ENCODE peak calls at places on chromosomes 5 and 9, in seven cellular contexts. K is lung, B is DND-41, W is heart left ventricle, Y is bronchial epithelial cell, Z is psoas muscle, U is heart right ventricle. Q is an unnamed sample. For H3K27me3, the result is how much of the 10 kb centered on the place peaks cover.

GRCh38 chr5:51404256-51404655 is 21.0 kb downstream of the ISL1 start:
- DNase-seq in K (no peak), B (no peak), W (no peak), Y (no peak), Z (no peak), U (no peak), Q (no peak)

GRCh38 chr9:125854553-125855275 is 107.5 kb downstream of the PBX3 start:
- DNase-seq in K (no peak), B (no peak), W (no peak), Y (peak), Z (no peak), U (no peak), Q (peak)

GRCh38 chr9:104075801-104076753 is 18.0 kb upstream of the SMC2 start:
- DNase-seq in K (no peak), B (no peak), W (no peak), Y (peak), Z (no peak), U (no peak), Q (peak)

GRCh38 chr5:136058031-136058971 is 29.5 kb downstream of the TGFBI start:
- DNase-seq in K (peak), B (no peak), W (no peak), Y (peak), Z (peak), U (no peak), Q (peak)

GRCh38 chr5:14240366-14240765 is 97.2 kb downstream of the TRIO start:
- DNase-seq in K (no peak), B (no peak), W (no peak), Y (no peak), Z (no peak), U (no peak), Q (peak)

GRCh38 chr5:139708877-139709586 is 60.9 kb downstream of the CXXC5 start:
- DNase-seq in K (peak), B (no peak), W (peak), Y (peak), Z (peak), U (peak), Q (peak)

GRCh38 chr5:107959573-107960279 is 289.0 kb upstream of the EFNA5 start:
- DNase-seq in K (no peak), B (no peak), W (no peak), Y (no peak), Z (no peak), U (no peak), Q (no peak)

GRCh38 chr9:4027616-4028015 is 272.3 kb downstream of the GLIS3 start:
- DNase-seq in K (no peak), B (no peak), W (no peak), Y (no peak), Z (no peak), U (no peak), Q (no peak)

GRCh38 chr5:10250804-10251276 is 760 bp downstream of the CCT5 start:
- DNase-seq in K (no peak), B (peak), W (no peak), Y (peak), Z (no peak), U (no peak), Q (no peak)

GRCh38 chr5:178941361-178941760 is 363 bp downstream of the ZNF454 start:
- DNase-seq in K (no peak), B (no peak), W (no peak), Y (no peak), Z (no peak), U (peak), Q (peak)

GRCh38 chr9:130579738-130580463 is 524 bp downstream of the FUBP3 start:
- DNase-seq in K (no peak), B (no peak), W (no peak), Y (no peak), Z (no peak), U (no peak), Q (no peak)

GRCh38 chr9:127923771-127924170 is 6.8 kb downstream of the PIP5KL1 start:
- DNase-seq in K (no peak), B (no peak), W (no peak), Y (peak), Z (no peak), U (no peak), Q (peak)

GRCh38 chr9:86354882-86355399 is 731 bp upstream of the TUT7 start:
- DNase-seq in K (no peak), B (no peak), W (no peak), Y (no peak), Z (no peak), U (no peak), Q (peak)

DNA sequence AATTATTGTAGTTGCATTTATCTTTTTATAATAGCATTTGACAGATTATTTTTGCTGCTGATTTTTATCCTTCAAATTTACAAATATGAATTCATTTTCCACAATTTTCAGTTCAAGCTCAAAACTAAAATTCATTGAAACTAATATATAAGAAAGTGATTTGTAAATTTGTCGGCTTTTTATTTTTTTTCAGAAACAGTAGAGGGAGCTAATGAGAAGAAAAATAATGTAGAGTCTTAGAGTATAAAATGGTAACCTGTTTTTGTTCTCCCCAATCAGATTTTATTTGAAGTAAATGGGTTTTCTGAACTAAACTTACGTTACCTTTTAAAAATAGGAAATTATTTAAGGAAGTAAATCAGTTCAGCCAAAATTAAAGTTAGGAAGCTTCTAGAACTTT is 19.2 kb downstream of the PRRC1 start:
- DNase-seq in K (no peak), B (no peak), W (no peak), Y (peak), Z (no peak), U (no peak), Q (peak)
- TF ChIP-seq CTCF in K (no peak), B (peak), W (no peak), Y (peak), Z (peak), U (peak), Q (peak)

DNA sequence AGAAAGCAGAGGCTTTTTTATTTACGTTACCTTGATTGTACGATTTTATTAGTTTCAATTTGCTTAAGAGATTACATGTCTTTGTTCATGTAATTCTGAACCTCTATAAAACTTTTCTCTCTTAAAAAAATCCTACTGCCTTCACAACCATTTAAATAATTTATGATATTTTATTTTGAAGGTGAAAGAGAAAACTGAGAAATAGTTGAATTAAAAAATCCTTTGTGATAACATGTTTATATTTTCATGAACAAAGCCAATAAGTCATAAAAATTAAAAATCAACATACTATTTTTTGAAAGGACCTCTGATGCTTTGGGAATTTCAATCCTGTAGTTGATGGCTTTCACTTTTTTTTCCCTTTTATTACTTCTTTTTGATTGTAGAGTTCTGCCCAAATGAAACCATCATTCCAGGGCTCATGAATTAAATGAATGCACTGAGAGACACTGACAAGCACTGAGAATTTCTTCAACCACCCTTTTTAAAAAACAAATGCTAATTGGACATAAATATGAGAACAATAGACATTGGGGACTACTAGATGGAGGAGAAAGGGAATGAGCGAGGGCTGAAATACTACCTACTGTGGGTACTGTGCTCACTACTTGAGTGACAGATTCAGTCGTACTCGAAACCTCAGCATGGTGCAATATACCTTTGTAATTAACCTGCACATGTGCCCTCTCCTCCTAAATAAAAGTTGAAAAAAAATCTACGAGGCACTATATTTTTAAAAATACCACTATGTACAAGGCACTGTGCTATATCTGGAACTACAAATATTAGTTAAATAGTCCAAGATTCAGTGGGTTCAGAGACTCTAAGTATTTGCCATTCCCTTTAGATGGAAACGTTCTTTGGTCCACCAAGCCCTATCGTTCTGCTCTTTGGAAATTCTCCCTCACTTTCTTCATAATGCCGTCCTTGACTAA is 5.9 kb downstream of the CDKN2A start:
- DNase-seq in K (no peak), B (no peak), W (no peak), Y (no peak), Z (no peak), U (no peak), Q (no peak)
- H3K27me3 ChIP-seq in K (under half), B (under half), W (half or more), Y (under half), Z (under half), U (half or more), Q (under half)

DNA sequence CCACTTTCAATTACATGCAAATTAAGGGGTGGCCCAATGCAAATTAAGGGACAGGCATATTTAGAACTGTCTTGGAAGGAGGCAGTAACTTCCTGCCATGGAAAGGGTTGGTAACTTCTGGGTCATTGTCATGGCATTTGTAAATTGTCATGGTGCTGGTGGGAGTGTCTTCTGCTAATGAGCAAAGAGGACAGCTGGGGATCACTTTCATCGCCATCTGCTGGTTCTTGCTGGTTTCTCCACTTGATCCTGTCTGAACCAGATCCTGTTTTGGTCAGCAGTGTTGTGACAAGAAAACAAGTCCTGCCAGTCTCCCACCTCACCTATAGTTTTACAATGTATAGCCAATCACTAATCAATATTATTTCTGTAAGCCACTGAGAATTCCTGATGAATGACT is 23.4 kb upstream of the UGT3A2 start:
- DNase-seq in K (no peak), B (peak), W (no peak), Y (peak), Z (no peak), U (no peak), Q (no peak)
- TF ChIP-seq CTCF in K (no peak), B (peak), W (no peak), Y (peak), Z (peak), U (no peak), Q (no peak)

GRCh38 chr9:20624201-20625002 is 2.1 kb upstream of the MLLT3 start:
- DNase-seq in K (peak), B (peak), W (peak), Y (peak), Z (no peak), U (peak), Q (peak)

GRCh38 chr9:20623748-20624124 is 1.4 kb upstream of the MLLT3 start:
- DNase-seq in K (no peak), B (no peak), W (no peak), Y (no peak), Z (no peak), U (no peak), Q (no peak)

GRCh38 chr9:20623021-20623747 is 885 bp upstream of the MLLT3 start:
- DNase-seq in K (peak), B (peak), W (peak), Y (no peak), Z (peak), U (peak), Q (no peak)

GRCh38 chr9:20622330-20623020 is at the start of gene MLLT3:
- DNase-seq in K (peak), B (peak), W (peak), Y (peak), Z (peak), U (peak), Q (peak)

DNA sequence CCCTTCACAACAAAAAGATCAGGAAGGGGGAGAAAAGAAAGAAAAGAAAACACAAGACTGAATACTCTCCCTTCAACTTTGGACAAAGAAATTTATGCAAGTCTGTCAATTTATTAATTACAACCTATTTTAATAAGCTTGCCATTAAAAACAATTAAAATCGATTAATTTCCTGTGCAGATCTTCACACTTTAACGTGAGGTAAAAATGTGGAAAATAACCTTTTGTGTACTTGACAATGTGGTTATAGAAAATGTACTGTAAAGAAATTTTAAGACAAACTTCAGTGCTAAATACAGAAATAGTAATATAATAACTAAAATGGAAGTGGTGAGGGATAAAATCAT is 2.7 kb upstream of the MLLT3 start:
- DNase-seq in K (no peak), B (no peak), W (no peak), Y (no peak), Z (no peak), U (no peak), Q (no peak)
- H3K27me3 ChIP-seq in K (under half), B (under half), W (under half), Y (under half), Z (under half), U (under half), Q (under half)

DNA sequence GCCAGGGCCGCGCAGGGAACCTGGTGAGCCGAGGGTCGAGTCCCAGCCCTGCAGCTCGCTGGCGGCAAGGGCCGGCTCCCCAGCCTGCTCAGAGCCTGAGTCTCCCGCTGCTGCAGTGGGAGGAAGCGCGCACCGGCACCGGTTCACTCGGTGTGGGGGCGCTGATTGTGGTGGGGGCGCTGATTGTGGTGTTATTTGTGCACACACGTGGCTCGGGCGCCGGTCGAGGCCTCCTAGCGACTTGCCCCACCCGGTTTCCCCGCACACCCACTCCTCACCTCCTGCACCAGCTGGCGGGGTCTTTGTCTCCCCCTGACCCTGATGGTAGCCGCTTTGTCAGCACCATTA is 266.7 kb downstream of the NSG2 start:
- DNase-seq in K (no peak), B (no peak), W (no peak), Y (no peak), Z (no peak), U (no peak), Q (no peak)
- TF ChIP-seq CTCF in K (no peak), B (no peak), W (no peak), Y (no peak), Z (no peak), U (no peak), Q (no peak)

DNA sequence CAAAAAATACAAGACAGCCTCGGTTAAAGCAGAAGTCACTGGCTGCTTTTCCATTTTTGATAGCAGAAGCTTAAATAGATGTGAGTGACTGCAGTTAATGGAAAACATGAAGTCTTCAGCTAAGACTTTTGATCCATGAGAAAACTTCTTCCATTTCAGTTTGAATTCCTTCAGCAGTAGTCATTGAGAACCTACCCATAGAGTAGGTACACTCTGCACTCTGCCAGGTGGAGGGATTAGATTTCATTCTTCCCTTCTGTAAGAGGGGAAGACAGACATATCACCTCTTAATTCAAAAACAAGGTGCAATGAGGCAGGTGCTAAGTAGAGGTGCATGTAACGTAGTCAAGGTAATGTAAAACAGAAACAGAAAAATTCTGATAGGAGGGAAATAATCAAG is 26.7 kb upstream of the XPA start:
- DNase-seq in K (no peak), B (no peak), W (no peak), Y (peak), Z (no peak), U (no peak), Q (no peak)
- H3K27me3 ChIP-seq in K (under half), B (under half), W (under half), Y (under half), Z (under half), U (under half), Q (under half)

GRCh38 chr9:108088916-108089315 is 599.3 kb upstream of the KLF4 start:
- DNase-seq in K (no peak), B (no peak), W (no peak), Y (no peak), Z (no peak), U (no peak), Q (no peak)
- TF ChIP-seq CTCF in K (no peak), B (no peak), W (no peak), Y (no peak), Z (no peak), U (no peak), Q (no peak)

DNA sequence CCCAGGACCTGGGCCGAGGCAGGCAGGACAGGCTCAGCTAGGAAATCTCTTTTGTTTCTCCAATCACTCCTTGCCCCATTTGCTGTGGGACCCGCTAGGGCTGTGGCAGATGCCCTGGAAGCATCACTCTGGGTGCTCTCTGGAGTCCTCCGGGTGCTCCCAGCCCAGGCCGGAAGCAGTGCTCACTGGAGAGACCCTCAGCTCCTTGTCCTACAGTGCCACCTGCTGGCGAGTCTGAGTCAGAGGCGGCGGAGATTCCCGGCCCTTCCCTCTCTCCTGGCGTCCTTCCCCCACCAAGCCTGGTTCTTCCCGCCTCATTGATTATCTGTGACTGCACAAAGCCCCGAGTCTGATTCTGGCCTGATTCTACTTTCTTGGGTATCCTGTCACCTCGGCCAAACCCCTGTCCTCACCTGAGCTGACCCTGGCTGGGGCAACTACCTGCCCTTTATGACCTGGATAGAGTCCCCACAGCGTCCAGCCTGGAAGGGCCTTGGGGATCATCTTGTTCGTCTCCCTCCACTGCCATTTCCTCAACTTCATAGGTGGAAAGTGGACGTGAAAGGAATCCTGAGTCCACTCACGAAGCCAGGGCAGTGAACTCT is 7.3 kb upstream of the BARHL1 start:
- DNase-seq in K (peak), B (peak), W (peak), Y (peak), Z (peak), U (peak), Q (peak)
- H3K27me3 ChIP-seq in K (under half), B (under half), W (half or more), Y (under half), Z (under half), U (under half), Q (under half)

GRCh38 chr9:15276328-15276969 is 30.6 kb downstream of the TTC39B start:
- DNase-seq in K (no peak), B (no peak), W (no peak), Y (peak), Z (no peak), U (no peak), Q (no peak)

GRCh38 chr9:15278290-15278689 is 28.7 kb downstream of the TTC39B start:
- DNase-seq in K (no peak), B (no peak), W (no peak), Y (no peak), Z (no peak), U (no peak), Q (no peak)

GRCh38 chr9:15280647-15281046 is 26.4 kb downstream of the TTC39B start:
- DNase-seq in K (no peak), B (no peak), W (no peak), Y (no peak), Z (no peak), U (no peak), Q (no peak)

GRCh38 chr9:15278839-15279238 is 28.2 kb downstream of the TTC39B start:
- DNase-seq in K (no peak), B (no peak), W (no peak), Y (no peak), Z (no peak), U (no peak), Q (no peak)

GRCh38 chr9:15277400-15278137 is 29.4 kb downstream of the TTC39B start:
- DNase-seq in K (no peak), B (no peak), W (no peak), Y (peak), Z (no peak), U (no peak), Q (peak)
- TF ChIP-seq CTCF in K (peak), B (peak), W (no peak), Y (peak), Z (peak), U (peak), Q (peak)

GRCh38 chr5:135036405-135036804 is 2.4 kb upstream of the PITX1 start:
- DNase-seq in K (no peak), B (no peak), W (peak), Y (no peak), Z (peak), U (no peak), Q (no peak)
- H3K27me3 ChIP-seq in K (under half), B (under half), W (half or more), Y (under half), Z (under half), U (half or more), Q (half or more)

Q was measured in astrocyte.